ENCODE peak calls at places on chromosomes 6 and 20, in six cellular contexts. R, P, W, S, Y and O are unnamed samples.

GRCh38 chr6:3319801-3320200 is 61.1 kb downstream of the PSMG4 start:
- DNase-seq in P (no peak), W (peak; percentile 18), Y (no peak), S (no peak), R (peak; percentile 71), O (no peak)

GRCh38 chr6:16038938-16039337 is 89.9 kb upstream of the MYLIP start:
- DNase-seq in Y (no peak), R (no peak), P (no peak), W (no peak), S (no peak), O (no peak)

GRCh38 chr6:16060039-16060438 is 68.8 kb upstream of the MYLIP start:
- DNase-seq in S (no peak), W (no peak), Y (no peak), R (no peak), P (no peak), O (no peak)

GRCh38 chr20:5205348-5206210 is 78.8 kb downstream of the CDS2 start:
- DNase-seq in S (peak; percentile 70), P (peak; percentile 73), R (peak; percentile 85), W (peak; percentile 77), Y (peak; percentile 83), O (peak; percentile 83)

GRCh38 chr6:1310628-1311399 is 1.1 kb upstream of the FOXQ1 start:
- DNase-seq in W (no peak), P (no peak), Y (no peak), R (peak; percentile 92), S (no peak), O (no peak)

GRCh38 chr6:95847061-95847460 is 168.7 kb upstream of the FUT9 start:
- DNase-seq in R (no peak), P (no peak), S (no peak), Y (no peak), W (no peak), O (no peak)

GRCh38 chr6:154732538-154732823 is 735 bp upstream of the SCAF8 start:
- DNase-seq in S (no peak), P (no peak), Y (no peak), R (no peak), W (no peak), O (peak; percentile 38)

GRCh38 chr6:31634131-31634530 is 13.6 kb downstream of the PRRC2A start:
- DNase-seq in R (no peak), Y (no peak), S (no peak), P (no peak), W (no peak), O (no peak)

GRCh38 chr6:82955841-82956240 is 109.8 kb downstream of the UBE3D start:
- DNase-seq in P (no peak), W (no peak), S (peak; percentile 22), R (no peak), Y (peak; percentile 22), O (no peak)

GRCh38 chr20:2005831-2006426 is 12.1 kb upstream of the PDYN start:
- DNase-seq in W (peak; percentile 84), R (no peak), Y (peak; percentile 51), S (peak; percentile 63), P (peak; percentile 94), O (peak; percentile 66)

GRCh38 chr20:49825521-49826033 is 12.9 kb downstream of the SLC9A8 start:
- DNase-seq in W (no peak), R (no peak), Y (no peak), P (no peak), S (no peak), O (no peak)

GRCh38 chr6:128538763-128539162 is 18.4 kb upstream of the PTPRK start:
- DNase-seq in S (no peak), R (no peak), Y (no peak), W (no peak), P (no peak), O (no peak)

GRCh38 chr20:51966296-51966971 is 164.1 kb upstream of the SALL4 start:
- DNase-seq in Y (peak; percentile 94), R (peak; percentile 83), P (peak; percentile 52), W (no peak), S (peak; percentile 79), O (peak; percentile 57)

GRCh38 chr6:49666930-49667369 is 30.3 kb upstream of the RHAG start:
- DNase-seq in W (no peak), S (no peak), R (no peak), Y (no peak), P (no peak), O (no peak)

GRCh38 chr20:57662313-57663240 is 42.4 kb upstream of the ZBP1 start:
- DNase-seq in Y (no peak), P (no peak), R (peak; percentile 82), W (peak; percentile 56), S (no peak), O (no peak)

GRCh38 chr20:5595744-5596143 is 154.5 kb upstream of the SHLD1 start:
- DNase-seq in P (no peak), S (no peak), R (no peak), W (no peak), Y (no peak), O (no peak)

GRCh38 chr20:58982406-58983114 is 1.5 kb downstream of the NELFCD start:
- DNase-seq in W (no peak), S (no peak), P (no peak), R (peak; percentile 77), Y (no peak), O (no peak)